ENCODE peak calls at places on chromosome 20, in seven cellular contexts. W is immature natural killer cell, T is fibroblast of the aortic adventitia, B is HFF-Myc, M is B cell, C is A673, I is psoas muscle. Z is an unnamed sample.

GRCh38 chr20:59723607-59724456 is 119.5 kb downstream of the PHACTR3 start:
- DNase-seq in W (no peak), T (no peak), B (no peak), M (no peak), C (peak; percentile 15), I (no peak), Z (no peak)

GRCh38 chr20:62359491-62360121 is 7.5 kb downstream of the LAMA5 start:
- DNase-seq in W (no peak), T (peak; percentile 73), B (no peak), M (no peak), C (no peak), I (peak; percentile 74), Z (no peak)

GRCh38 chr20:13671500-13672288 is 33.0 kb upstream of the TASP1 start:
- DNase-seq in W (no peak), T (peak; percentile 88), B (peak; percentile 9), M (no peak), C (peak; percentile 49), I (no peak), Z (no peak)

GRCh38 chr20:635609-636338 is 17.2 kb downstream of the SRXN1 start:
- DNase-seq in W (no peak), T (no peak), B (no peak), M (no peak), C (no peak), I (no peak), Z (no peak)

GRCh38 chr20:24691901-24692351 is 222.5 kb downstream of the SYNDIG1 start:
- DNase-seq in W (no peak), T (no peak), B (no peak), M (no peak), C (no peak), I (no peak), Z (peak; percentile 26)

GRCh38 chr20:25078662-25079061 is 3.3 kb downstream of the VSX1 start:
- DNase-seq in W (no peak), T (no peak), B (no peak), M (no peak), C (no peak), I (no peak), Z (peak; percentile 66)

GRCh38 chr20:54643761-54644160 is 168.4 kb downstream of the DOK5 start:
- DNase-seq in W (no peak), T (peak; percentile 95), B (peak; percentile 44), M (no peak), C (no peak), I (no peak), Z (no peak)

GRCh38 chr20:49245921-49246740 is 26.9 kb downstream of the DDX27 start:
- DNase-seq in W (no peak), T (peak; percentile 69), B (peak; percentile 26), M (no peak), C (peak; percentile 75), I (no peak), Z (peak; percentile 25)

GRCh38 chr20:33840759-33841438 is 29.8 kb downstream of the CHMP4B start:
- DNase-seq in W (no peak), T (no peak), B (no peak), M (no peak), C (no peak), I (no peak), Z (no peak)

GRCh38 chr20:17644451-17644850 is 37.6 kb downstream of the RRBP1 start:
- DNase-seq in W (no peak), T (no peak), B (no peak), M (no peak), C (no peak), I (peak; percentile 78), Z (no peak)

GRCh38 chr20:32792316-32792715 is 27.4 kb upstream of the MAPRE1 start:
- DNase-seq in W (no peak), T (no peak), B (no peak), M (peak; percentile 67), C (peak; percentile 65), I (peak; percentile 42), Z (no peak)

GRCh38 chr20:32820698-32821378 is 1.1 kb downstream of the MAPRE1 start:
- DNase-seq in W (no peak), T (no peak), B (no peak), M (no peak), C (peak; percentile 9), I (no peak), Z (no peak)

GRCh38 chr20:16537025-16537665 is 36.1 kb downstream of the KIF16B start:
- DNase-seq in W (no peak), T (no peak), B (no peak), M (no peak), C (no peak), I (no peak), Z (no peak)

GRCh38 chr20:47241345-47241781 is 115.1 kb downstream of the ZMYND8 start:
- DNase-seq in W (no peak), T (peak; percentile 99), B (no peak), M (no peak), C (no peak), I (no peak), Z (no peak)

GRCh38 chr20:25270829-25271251 is 23.0 kb downstream of the PYGB start:
- DNase-seq in W (no peak), T (no peak), B (no peak), M (no peak), C (no peak), I (peak; percentile 26), Z (no peak)

GRCh38 chr20:20360464-20360863 is 7.4 kb upstream of the INSM1 start:
- DNase-seq in W (no peak), T (peak; percentile 68), B (peak; percentile 21), M (peak; percentile 53), C (peak; percentile 80), I (no peak), Z (peak; percentile 42)

GRCh38 chr20:3238616-3239025 is 369 bp downstream of the SLC4A11 start:
- DNase-seq in W (peak; percentile 28), T (peak; percentile 9), B (no peak), M (peak; percentile 58), C (peak; percentile 50), I (no peak), Z (no peak)

GRCh38 chr20:35327074-35327976 is 35.1 kb upstream of the FAM83C start:
- DNase-seq in W (no peak), T (no peak), B (no peak), M (no peak), C (no peak), I (no peak), Z (no peak)

GRCh38 chr20:6169251-6169650 is 46.4 kb upstream of the FERMT1 start:
- DNase-seq in W (no peak), T (peak; percentile 10), B (no peak), M (no peak), C (no peak), I (no peak), Z (no peak)

GRCh38 chr20:17403496-17403895 is 127.7 kb downstream of the BFSP1 start:
- DNase-seq in W (no peak), T (no peak), B (no peak), M (no peak), C (no peak), I (no peak), Z (no peak)

GRCh38 chr20:57624124-57624523 is 3.9 kb upstream of the ZBP1 start:
- DNase-seq in W (no peak), T (no peak), B (no peak), M (peak; percentile 14), C (no peak), I (no peak), Z (no peak)

GRCh38 chr20:60087563-60088105 is 129.4 kb downstream of the CDH26 start:
- DNase-seq in W (no peak), T (peak; percentile 10), B (no peak), M (no peak), C (no peak), I (no peak), Z (peak; percentile 66)

GRCh38 chr20:47849596-47849995 is 64.3 kb upstream of the SULF2 start:
- DNase-seq in W (no peak), T (no peak), B (no peak), M (no peak), C (no peak), I (no peak), Z (no peak)

GRCh38 chr20:51062065-51062464 is 39.2 kb upstream of the KCNG1 start:
- DNase-seq in W (no peak), T (no peak), B (no peak), M (no peak), C (no peak), I (no peak), Z (no peak)

GRCh38 chr20:51512645-51513044 is 29.9 kb downstream of the NFATC2 start:
- DNase-seq in W (no peak), T (no peak), B (no peak), M (peak; percentile 6), C (no peak), I (no peak), Z (no peak)

Z was measured in Jurkat, Clone E6-1.